ENCODE peak calls at places on chromosomes 16 and 17, in ten cellular contexts. K is tibial nerve, T is right lobe of liver, Z is A549, I is lower leg skin, V is breast epithelium, M is NB4, L is K562, W is stomach, R is ovary. D is an unnamed sample.

GRCh38 chr16:2827481-2827790 is 2.7 kb upstream of the ZG16B start:
- DNase-seq in T (no peak), L (no peak), V (peak; percentile 50), R (no peak), I (no peak), K (no peak), M (no peak), Z (no peak), W (no peak), D (peak; percentile 45)

GRCh38 chr16:10656618-10657017 is 38.1 kb downstream of the TEKT5 start:
- DNase-seq in T (no peak), W (no peak), I (no peak), Z (no peak), L (no peak), K (no peak), R (no peak), V (no peak), M (no peak), D (no peak)

GRCh38 chr16:65111306-65111705 is 10.6 kb downstream of the CDH11 start:
- DNase-seq in W (no peak), V (no peak), Z (no peak), M (no peak), I (no peak), T (no peak), K (no peak), L (no peak), R (no peak), D (no peak)

GRCh38 chr16:78436846-78437245 is 337.4 kb downstream of the WWOX start:
- DNase-seq in W (no peak), T (no peak), M (no peak), V (no peak), I (no peak), K (no peak), L (no peak), Z (no peak), R (no peak), D (no peak)

GRCh38 chr16:71630808-71631207 is 4.8 kb downstream of the MARVELD3 start:
- DNase-seq in K (no peak), R (no peak), M (no peak), T (no peak), I (no peak), Z (no peak), L (no peak), W (no peak), V (no peak), D (no peak)

GRCh38 chr17:79776378-79777165 is 1.4 kb upstream of the CBX2 start:
- DNase-seq in Z (no peak), R (no peak), W (no peak), K (no peak), M (peak; percentile 1), L (no peak), V (no peak), T (no peak), I (no peak), D (no peak)

GRCh38 chr17:39158623-39159022 is 7.2 kb upstream of the PLXDC1 start:
- DNase-seq in M (no peak), Z (no peak), R (no peak), T (no peak), I (no peak), V (no peak), W (no peak), L (no peak), K (no peak), D (no peak)

GRCh38 chr17:50169881-50170459 is 4.2 kb downstream of the SGCA start:
- DNase-seq in V (no peak), W (no peak), M (no peak), K (no peak), L (no peak), Z (no peak), T (no peak), I (no peak), R (no peak), D (no peak)

GRCh38 chr16:65769055-65769465 is 597.4 kb upstream of the CDH5 start:
- DNase-seq in K (no peak), I (no peak), M (peak; percentile 86), L (peak; percentile 83), T (no peak), R (no peak), V (no peak), Z (no peak), W (no peak), D (no peak)

GRCh38 chr17:17994271-17994670 is 21.6 kb downstream of the DRC3 start:
- DNase-seq in Z (peak; percentile 74), T (no peak), K (no peak), W (peak; percentile 43), I (no peak), V (no peak), L (no peak), M (peak; percentile 51), R (no peak), D (no peak)

GRCh38 chr17:78300962-78301820 is 58.7 kb downstream of the SOCS3 start:
- DNase-seq in R (no peak), M (peak; percentile 70), Z (peak; percentile 39), L (no peak), I (no peak), T (no peak), W (no peak), K (no peak), V (no peak), D (no peak)

GRCh38 chr16:15601212-15601879 is 41.6 kb downstream of the MARF1 start:
- DNase-seq in W (no peak), V (no peak), Z (no peak), R (no peak), M (no peak), L (no peak), T (no peak), I (no peak), K (no peak), D (no peak)

GRCh38 chr16:55380485-55380884 is 56.5 kb downstream of the IRX6 start:
- DNase-seq in V (no peak), W (no peak), K (no peak), L (no peak), T (no peak), Z (no peak), R (no peak), I (no peak), M (no peak), D (no peak)

GRCh38 chr16:30602595-30603277 is 7.5 kb downstream of the ZNF689 start:
- DNase-seq in M (no peak), R (no peak), V (no peak), L (no peak), Z (no peak), I (no peak), T (no peak), K (no peak), W (no peak), D (no peak)

GRCh38 chr17:54906713-54907112 is 6.1 kb downstream of the TOM1L1 start:
- DNase-seq in R (no peak), M (no peak), Z (no peak), W (peak; percentile 34), T (no peak), L (peak; percentile 51), I (no peak), K (no peak), V (no peak), D (no peak)
- TF ChIP-seq POLR2A in R (no peak), M (no peak), Z (no peak), W (no peak), T (no peak), L (no peak), I (no peak), K (no peak), V (no peak), D (no peak)

GRCh38 chr17:59527325-59527917 is 38.0 kb upstream of the DHX40 start:
- DNase-seq in K (no peak), I (no peak), V (no peak), T (no peak), W (no peak), Z (peak; percentile 32), R (no peak), M (no peak), L (peak; percentile 37), D (no peak)
- TF ChIP-seq POLR2A in K (no peak), I (no peak), V (no peak), T (no peak), W (no peak), Z (peak; percentile 38), R (no peak), M (no peak), L (peak; percentile 89), D (no peak)

GRCh38 chr16:1325673-1326371 is 7.6 kb upstream of the BAIAP3 start:
- DNase-seq in K (no peak), R (no peak), I (no peak), V (no peak), M (no peak), L (no peak), W (no peak), T (no peak), Z (no peak), D (no peak)
- TF ChIP-seq POLR2A in K (no peak), R (no peak), I (no peak), V (no peak), M (no peak), L (peak; percentile 64), W (no peak), T (no peak), Z (no peak), D (no peak)

GRCh38 chr17:45584092-45585036 is 93.8 kb upstream of the PLEKHM1 start:
- DNase-seq in M (peak; percentile 83), W (peak; percentile 81), T (peak; percentile 71), Z (peak; percentile 80), K (no peak), R (peak; percentile 50), V (no peak), L (peak; percentile 73), I (peak; percentile 45), D (peak; percentile 79)
- TF ChIP-seq POLR2A in M (peak; percentile 61), W (no peak), T (no peak), Z (peak; percentile 47), K (no peak), R (no peak), V (no peak), L (peak; percentile 55), I (no peak), D (no peak)

GRCh38 chr16:75048051-75048450 is 49.2 kb downstream of the ZNRF1 start:
- DNase-seq in V (no peak), L (no peak), K (no peak), W (no peak), Z (no peak), I (no peak), M (no peak), T (no peak), R (no peak), D (no peak)
- TF ChIP-seq POLR2A in V (no peak), L (no peak), K (no peak), W (no peak), Z (no peak), I (no peak), M (no peak), T (no peak), R (no peak), D (no peak)

DNA sequence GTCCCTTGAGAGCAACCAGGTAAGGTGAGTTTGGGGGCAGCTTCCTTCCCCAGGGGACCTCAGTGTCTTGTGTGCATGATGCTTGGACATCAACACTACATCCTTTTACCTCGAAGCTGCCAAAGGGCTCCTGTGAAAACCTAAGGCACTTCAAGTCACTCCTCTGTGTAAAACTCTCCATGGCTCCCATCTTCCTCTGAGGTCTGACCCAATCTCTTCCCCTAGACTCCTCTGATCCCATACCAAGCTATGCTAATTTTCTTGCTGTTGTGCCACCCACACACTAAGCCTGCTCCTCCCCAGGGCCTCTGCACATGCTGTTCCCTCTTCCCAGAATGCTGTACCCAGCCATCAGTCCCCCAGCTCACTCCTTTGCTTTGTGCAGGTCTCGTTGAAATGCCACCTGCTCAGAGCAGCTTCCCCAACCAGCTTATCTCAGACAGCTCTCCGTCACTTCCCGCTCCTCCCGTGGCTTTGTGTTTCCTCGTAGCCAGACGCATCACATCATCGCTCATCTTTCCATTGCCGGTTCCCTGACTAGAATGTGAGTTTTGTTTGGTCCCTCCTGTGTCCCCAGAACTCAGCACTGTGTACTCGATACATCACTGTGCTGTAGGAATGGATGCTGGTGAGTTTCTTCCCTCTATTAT is 78.4 kb downstream of the CNGB1 start:
- DNase-seq in Z (peak; percentile 36), L (no peak), V (no peak), W (peak; percentile 34), I (no peak), R (no peak), K (no peak), T (peak; percentile 68), M (no peak), D (no peak)
- TF ChIP-seq POLR2A in Z (no peak), L (no peak), V (no peak), W (no peak), I (no peak), R (no peak), K (no peak), T (no peak), M (no peak), D (no peak)

D was measured in Peyer's patch.